ENCODE peak calls at places on chromosome 6, in ten cellular contexts. Q is mucosa of descending colon, I is HCT116, G is Peyer's patch, U is dorsolateral prefrontal cortex, O is glutamatergic neuron, F is lower leg skin, C is GM23338, B is RWPE1, H is foreskin fibroblast. D is an unnamed sample.

GRCh38 chr6:118504611-118505010 is 43.5 kb upstream of the PLN start:
- DNase-seq in Q (no peak), I (no peak), G (no peak), U (no peak), O (no peak), F (no peak), C (no peak), B (no peak), H (no peak), D (no peak)

GRCh38 chr6:34934516-34934915 is 45.5 kb downstream of the ANKS1A start:
- DNase-seq in Q (peak), I (no peak), G (no peak), U (no peak), O (no peak), F (peak), C (no peak), B (peak), H (peak), D (no peak)

GRCh38 chr6:39314273-39314790 is at the start of gene KCNK17:
- DNase-seq in Q (no peak), I (no peak), G (no peak), U (no peak), O (peak), F (no peak), C (peak), B (no peak), H (no peak), D (no peak)

GRCh38 chr6:44237021-44237812 is 9.7 kb upstream of the HSP90AB1 start:
- DNase-seq in Q (peak), I (peak), G (peak), U (peak), O (peak), F (peak), C (peak), B (peak), H (peak), D (peak)

GRCh38 chr6:170489836-170490235 is 63.3 kb downstream of the PSMB1 start:
- DNase-seq in Q (no peak), I (no peak), G (no peak), U (no peak), O (no peak), F (peak), C (no peak), B (no peak), H (no peak), D (no peak)

GRCh38 chr6:257031-257725 is 35.1 kb upstream of the DUSP22 start:
- DNase-seq in Q (no peak), I (no peak), G (no peak), U (no peak), O (no peak), F (no peak), C (peak), B (peak), H (peak), D (no peak)

GRCh38 chr6:16704706-16705402 is 56.4 kb downstream of the ATXN1 start:
- DNase-seq in Q (no peak), I (no peak), G (no peak), U (no peak), O (no peak), F (peak), C (no peak), B (no peak), H (peak), D (no peak)

GRCh38 chr6:56223995-56224394 is 23.4 kb downstream of the COL21A1 start:
- DNase-seq in Q (no peak), I (no peak), G (no peak), U (no peak), O (no peak), F (no peak), C (no peak), B (peak), H (peak), D (no peak)

GRCh38 chr6:11389977-11390376 is 147.6 kb upstream of the TMEM170B start:
- DNase-seq in Q (no peak), I (no peak), G (no peak), U (no peak), O (no peak), F (no peak), C (no peak), B (no peak), H (no peak), D (no peak)

GRCh38 chr6:17599885-17600526 is at the start of gene FAM8A1:
- DNase-seq in Q (peak), I (peak), G (peak), U (peak), O (peak), F (peak), C (peak), B (peak), H (peak), D (peak)

GRCh38 chr6:37994238-37994637 is 174.7 kb downstream of the ZFAND3 start:
- DNase-seq in Q (no peak), I (no peak), G (no peak), U (no peak), O (no peak), F (no peak), C (peak), B (peak), H (peak), D (no peak)

GRCh38 chr6:35360349-35361138 is 18.2 kb downstream of the PPARD start:
- DNase-seq in Q (no peak), I (no peak), G (no peak), U (peak), O (no peak), F (peak), C (peak), B (no peak), H (no peak), D (no peak)

DNA sequence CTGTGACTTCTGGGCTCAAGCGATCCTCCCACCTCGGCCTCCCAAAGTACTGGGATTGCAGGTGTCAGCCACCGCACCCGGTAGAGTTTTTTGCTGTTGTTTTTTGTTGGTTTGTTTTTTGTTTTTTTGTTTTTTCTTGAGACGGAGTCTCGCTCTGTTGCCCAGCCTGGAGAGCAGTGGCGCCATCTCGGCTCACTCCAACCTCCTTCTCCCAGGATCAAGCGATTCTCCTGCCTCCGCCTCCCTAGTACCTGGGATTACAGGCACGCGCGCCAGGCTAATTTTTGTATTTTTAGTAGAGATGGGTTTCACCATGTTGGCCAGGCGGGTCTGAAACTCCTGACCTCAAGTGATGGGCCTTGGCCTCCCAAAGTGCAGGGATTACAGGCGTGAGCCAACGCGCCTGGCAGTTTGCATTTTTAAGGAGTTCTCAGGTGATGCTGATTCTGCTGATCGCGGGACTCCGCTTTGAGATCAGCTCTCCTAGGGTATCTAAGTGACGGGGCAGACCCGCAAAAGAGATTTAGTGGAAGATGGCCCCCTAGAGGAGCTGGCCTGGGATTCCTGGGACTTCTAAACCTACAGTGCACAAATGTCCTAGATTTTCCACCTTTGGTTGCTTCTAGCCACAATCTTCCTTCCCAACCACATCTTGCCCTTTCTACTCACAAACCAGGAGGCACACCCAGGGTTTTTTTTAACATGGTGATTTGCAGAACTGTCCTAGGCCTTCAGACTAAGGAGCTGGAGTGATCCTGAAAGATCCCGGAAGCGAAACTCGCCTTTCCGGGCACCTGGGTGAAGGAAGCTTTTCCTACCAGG is 45.2 kb downstream of the DPPA5 start:
- DNase-seq in Q (peak), I (peak), G (no peak), U (no peak), O (no peak), F (no peak), C (peak), B (peak), H (peak), D (no peak)
- TF ChIP-seq CTCF in Q (no peak), I (peak), G (no peak), U (no peak), O (no peak), F (no peak), C (peak), B (no peak), H (peak), D (peak)

GRCh38 chr6:68226460-68226859 is 408.6 kb upstream of the ADGRB3 start:
- DNase-seq in Q (no peak), I (no peak), G (no peak), U (no peak), O (peak), F (no peak), C (peak), B (no peak), H (peak), D (no peak)
- TF ChIP-seq CTCF in Q (no peak), I (no peak), G (no peak), U (peak), O (peak), F (no peak), C (peak), B (no peak), H (no peak), D (no peak)

GRCh38 chr6:1592852-1593251 is 16.9 kb upstream of the FOXC1 start:
- DNase-seq in Q (no peak), I (no peak), G (no peak), U (no peak), O (no peak), F (peak), C (no peak), B (no peak), H (no peak), D (no peak)
- TF ChIP-seq CTCF in Q (no peak), I (no peak), G (no peak), U (no peak), O (no peak), F (no peak), C (no peak), B (no peak), H (no peak), D (no peak)

GRCh38 chr6:127538750-127539264 is 19.7 kb upstream of the MTCL3 start:
- DNase-seq in Q (no peak), I (no peak), G (no peak), U (no peak), O (no peak), F (no peak), C (no peak), B (no peak), H (no peak), D (no peak)

DNA sequence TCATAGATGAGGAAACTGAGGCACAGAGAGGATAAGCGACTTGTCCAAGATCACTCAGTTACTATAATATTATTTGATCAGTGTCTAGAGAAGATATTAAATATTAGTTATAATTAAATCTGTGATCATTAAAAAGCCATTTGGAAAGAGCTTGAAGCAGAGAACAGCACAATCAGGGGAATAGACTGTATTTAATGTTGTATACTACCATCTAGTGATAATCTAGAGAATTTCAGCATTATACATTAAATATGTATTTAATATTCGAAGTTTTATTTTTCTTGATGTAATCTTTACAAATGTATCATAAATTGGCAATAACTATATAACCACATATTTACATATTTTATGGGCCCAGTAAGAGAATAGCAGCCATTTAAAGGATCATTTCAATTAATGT is 20.2 kb upstream of the MTCL3 start:
- DNase-seq in Q (no peak), I (no peak), G (no peak), U (no peak), O (no peak), F (no peak), C (no peak), B (no peak), H (peak), D (no peak)
- TF ChIP-seq CTCF in Q (no peak), I (no peak), G (no peak), U (peak), O (no peak), F (no peak), C (no peak), B (peak), H (peak), D (peak)